ENCODE peak calls at places on chromosomes 3 and 15, in eight cellular contexts. H is psoas muscle; G is NT2/D1; T is upper lobe of left lung; X is CD4-positive, alpha-beta T cell; D is K562; A is small intestine; I is cardiac muscle cell. R is an unnamed sample. For H3K9me3, the result is how much of the 10 kb centered on the place peaks cover.

GRCh38 chr3:141379250-141379872 is 11.1 kb downstream of the ZBTB38 start:
- DNase-seq in H (no peak), G (no peak), T (no peak), X (no peak), D (no peak), A (peak), I (no peak), R (no peak)

GRCh38 chr3:48077835-48078234 is 61.6 kb upstream of the MAP4 start:
- DNase-seq in H (no peak), G (no peak), T (no peak), X (no peak), D (no peak), A (no peak), I (peak), R (no peak)

GRCh38 chr3:128496602-128497304 is 3.8 kb upstream of the GATA2 start:
- DNase-seq in H (no peak), G (no peak), T (peak), X (no peak), D (no peak), A (no peak), I (peak), R (no peak)

GRCh38 chr15:84600331-84600686 is 500 bp upstream of the ZSCAN2 start:
- DNase-seq in H (peak), G (no peak), T (peak), X (peak), D (peak), A (peak), I (peak), R (peak)

GRCh38 chr15:45637552-45638033 is 2.8 kb downstream of the SQOR start:
- DNase-seq in H (peak), G (no peak), T (no peak), X (peak), D (no peak), A (peak), I (peak), R (peak)

GRCh38 chr3:63279000-63279366 is 875 bp downstream of the SYNPR start:
- DNase-seq in H (no peak), G (no peak), T (peak), X (no peak), D (no peak), A (no peak), I (no peak), R (no peak)

GRCh38 chr15:78070049-78070698 is 7.3 kb downstream of the TBC1D2B start:
- DNase-seq in H (no peak), G (no peak), T (no peak), X (peak), D (no peak), A (no peak), I (no peak), R (no peak)

GRCh38 chr3:137165117-137165806 is 207.5 kb downstream of the IL20RB start:
- DNase-seq in H (no peak), G (no peak), T (no peak), X (no peak), D (peak), A (no peak), I (no peak), R (no peak)

GRCh38 chr3:62574499-62574898 is 201.1 kb upstream of the FEZF2 start:
- DNase-seq in H (no peak), G (no peak), T (no peak), X (no peak), D (no peak), A (no peak), I (no peak), R (no peak)

GRCh38 chr15:41443275-41443674 is 26.4 kb downstream of the RTF1 start:
- DNase-seq in H (no peak), G (no peak), T (no peak), X (no peak), D (no peak), A (no peak), I (no peak), R (no peak)

GRCh38 chr15:41804920-41805666 is 22.8 kb upstream of the JMJD7 start:
- DNase-seq in H (no peak), G (no peak), T (no peak), X (no peak), D (no peak), A (no peak), I (no peak), R (no peak)

GRCh38 chr3:141280086-141280485 is 48.5 kb downstream of the PXYLP1 start:
- DNase-seq in H (no peak), G (no peak), T (no peak), X (no peak), D (no peak), A (no peak), I (no peak), R (no peak)

GRCh38 chr3:46334911-46335478 is 18.9 kb upstream of the CCR2 start:
- DNase-seq in H (no peak), G (no peak), T (no peak), X (no peak), D (no peak), A (peak), I (peak), R (no peak)

GRCh38 chr3:146974001-146974400 is 368.9 kb upstream of the PLSCR5 start:
- DNase-seq in H (no peak), G (no peak), T (no peak), X (no peak), D (no peak), A (no peak), I (no peak), R (no peak)

GRCh38 chr15:81531141-81531592 is 157.2 kb upstream of the TMC3 start:
- DNase-seq in H (no peak), G (peak), T (no peak), X (no peak), D (no peak), A (no peak), I (peak), R (no peak)

DNA sequence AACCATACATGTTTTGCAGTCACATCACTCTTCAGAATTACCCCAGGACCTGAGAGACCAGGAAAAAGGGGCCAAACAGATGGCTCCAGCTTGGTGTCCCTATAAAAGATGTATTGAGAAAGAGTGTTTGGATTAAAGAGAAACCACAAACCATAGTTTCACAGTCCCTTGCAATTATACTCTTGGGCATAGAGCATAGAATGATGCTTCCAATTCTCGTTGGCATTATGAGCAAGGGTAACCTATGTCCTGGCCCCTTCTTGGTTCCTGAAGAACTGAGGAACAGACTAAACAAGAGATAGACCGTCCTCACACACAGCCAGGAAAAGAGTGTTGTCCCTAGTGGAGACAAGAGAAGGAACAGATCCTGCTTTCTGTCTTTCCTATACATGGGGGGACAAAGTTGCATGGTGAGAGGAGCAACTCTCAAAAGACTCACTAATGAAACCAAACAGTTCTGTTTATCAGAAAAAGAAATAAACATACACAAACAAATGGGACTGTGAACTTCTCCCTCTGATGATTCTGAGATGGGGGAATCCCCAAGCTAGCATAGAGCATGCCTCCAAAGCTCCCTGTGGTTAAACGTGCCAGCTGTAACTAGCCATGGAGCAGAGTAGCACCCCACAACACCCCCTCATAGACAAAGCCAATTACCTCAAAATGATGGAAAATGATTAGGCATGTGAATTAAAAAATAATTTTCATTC is 908.6 kb downstream of the NTRK3 start:
- DNase-seq in H (no peak), G (no peak), T (no peak), X (no peak), D (no peak), A (no peak), I (no peak), R (no peak)
- H3K9me3 ChIP-seq in H (under half), G (under half), T (under half), X (under half), D (under half), A (under half), I (under half), R (under half)

GRCh38 chr3:118942651-118943050 is 92.0 kb downstream of the IGSF11 start:
- DNase-seq in H (no peak), G (no peak), T (no peak), X (no peak), D (peak), A (no peak), I (no peak), R (no peak)

GRCh38 chr3:118941236-118941635 is 93.4 kb downstream of the IGSF11 start:
- DNase-seq in H (no peak), G (no peak), T (no peak), X (no peak), D (no peak), A (no peak), I (no peak), R (no peak)

GRCh38 chr3:118942195-118942594 is 92.5 kb downstream of the IGSF11 start:
- DNase-seq in H (no peak), G (no peak), T (no peak), X (no peak), D (no peak), A (no peak), I (no peak), R (no peak)

GRCh38 chr3:118936811-118937210 is 97.8 kb downstream of the IGSF11 start:
- DNase-seq in H (no peak), G (no peak), T (no peak), X (no peak), D (no peak), A (no peak), I (no peak), R (no peak)

GRCh38 chr3:118938183-118938961 is 96.3 kb downstream of the IGSF11 start:
- DNase-seq in H (no peak), G (no peak), T (no peak), X (no peak), D (no peak), A (no peak), I (peak), R (no peak)
- H3K9me3 ChIP-seq in H (under half), G (under half), T (under half), X (under half), D (under half), A (under half), I (under half), R (under half)

GRCh38 chr15:93244691-93245615 is 155.9 kb upstream of the RGMA start:
- DNase-seq in H (no peak), G (no peak), T (no peak), X (no peak), D (no peak), A (no peak), I (no peak), R (no peak)
- H3K9me3 ChIP-seq in H (under half), G (under half), T (under half), X (under half), D (under half), A (under half), I (under half), R (under half)

DNA sequence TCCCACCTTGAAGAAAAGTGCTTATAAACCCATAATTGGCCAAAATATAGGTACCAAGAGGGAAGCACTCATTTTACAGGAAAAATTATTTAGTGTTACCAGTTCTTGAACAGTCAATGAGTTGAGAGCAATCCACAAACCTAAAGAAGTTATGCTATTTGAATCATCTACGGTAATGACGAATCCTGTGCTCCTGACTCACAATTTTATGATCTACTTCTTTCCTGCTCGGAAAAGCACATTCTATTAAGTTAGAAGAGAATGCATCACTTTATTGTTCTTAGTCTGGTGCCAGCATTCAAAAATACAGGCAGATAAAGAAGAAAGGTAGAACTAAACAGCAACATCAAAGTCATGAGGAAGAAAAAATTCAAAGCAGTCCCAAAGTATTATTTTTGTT is 33.2 kb downstream of the CHRM5 start:
- DNase-seq in H (no peak), G (no peak), T (no peak), X (no peak), D (no peak), A (no peak), I (no peak), R (no peak)
- H3K9me3 ChIP-seq in H (under half), G (under half), T (under half), X (under half), D (under half), A (under half), I (under half), R (under half)

DNA sequence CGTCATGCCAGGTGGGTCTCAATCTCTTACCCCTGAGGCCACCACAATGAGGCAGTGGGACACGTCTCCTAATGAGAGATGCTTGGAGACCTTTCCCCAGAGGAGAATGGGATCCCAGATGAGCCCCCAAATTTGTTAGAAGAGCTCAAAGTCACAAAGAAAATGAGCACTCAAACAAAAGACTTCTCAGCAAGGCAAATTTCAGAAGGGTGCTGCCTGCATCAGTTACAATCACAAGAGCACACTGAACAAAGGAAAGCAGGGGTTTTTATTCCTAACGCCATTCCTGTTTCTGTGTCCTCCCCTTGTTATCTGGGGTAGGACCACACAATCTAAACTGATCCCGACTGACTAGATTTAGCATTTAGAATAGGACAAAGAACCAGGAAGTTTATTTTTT is 50.1 kb downstream of the DLG1 start:
- DNase-seq in H (no peak), G (no peak), T (no peak), X (no peak), D (no peak), A (no peak), I (no peak), R (no peak)
- H3K9me3 ChIP-seq in H (under half), G (half or more), T (under half), X (under half), D (under half), A (under half), I (under half), R (under half)